ENCODE peak calls at places on chromosomes 11 and 22, in six cellular contexts. One of them, this sample, is unnamed.

GRCh38 chr11:70586261-70587094 is 188.1 kb downstream of the CTTN start:
- ATAC-seq in heart left ventricle: no peak
- ATAC-seq in naive thymus-derived CD4-positive, alpha-beta T cell: no peak
- ATAC-seq in Panc1: no peak
- ATAC-seq in A549: no peak
- ATAC-seq in HepG2: no peak
- ATAC-seq in this sample: no peak

GRCh38 chr11:33525789-33526188 is 174.8 kb downstream of the C11orf91 start:
- ATAC-seq in Panc1: no peak
- ATAC-seq in A549: no peak
- ATAC-seq in heart left ventricle: no peak
- ATAC-seq in HepG2: no peak
- ATAC-seq in naive thymus-derived CD4-positive, alpha-beta T cell: no peak
- ATAC-seq in this sample: no peak

GRCh38 chr11:32885556-32885955 is 7.1 kb upstream of the QSER1 start:
- ATAC-seq in naive thymus-derived CD4-positive, alpha-beta T cell: no peak
- ATAC-seq in HepG2: no peak
- ATAC-seq in Panc1: no peak
- ATAC-seq in A549: no peak
- ATAC-seq in heart left ventricle: no peak
- ATAC-seq in this sample: no peak

GRCh38 chr22:26680485-26680884 is 23.1 kb downstream of the MIAT start:
- ATAC-seq in A549: no peak
- ATAC-seq in HepG2: no peak
- ATAC-seq in heart left ventricle: no peak
- ATAC-seq in Panc1: no peak
- ATAC-seq in naive thymus-derived CD4-positive, alpha-beta T cell: no peak
- ATAC-seq in this sample: no peak

GRCh38 chr22:49965291-49966040 is 4.9 kb downstream of the PIM3 start:
- ATAC-seq in A549: no peak
- ATAC-seq in Panc1: peak
- ATAC-seq in heart left ventricle: no peak
- ATAC-seq in naive thymus-derived CD4-positive, alpha-beta T cell: no peak
- ATAC-seq in HepG2: peak
- ATAC-seq in this sample: no peak

GRCh38 chr11:126722956-126723664 is 277.5 kb downstream of the KIRREL3 start:
- ATAC-seq in heart left ventricle: no peak
- ATAC-seq in naive thymus-derived CD4-positive, alpha-beta T cell: no peak
- ATAC-seq in A549: no peak
- ATAC-seq in HepG2: no peak
- ATAC-seq in Panc1: no peak
- ATAC-seq in this sample: no peak

GRCh38 chr22:40043086-40043485 is 48.3 kb downstream of the FAM83F start:
- ATAC-seq in heart left ventricle: no peak
- ATAC-seq in HepG2: no peak
- ATAC-seq in A549: no peak
- ATAC-seq in naive thymus-derived CD4-positive, alpha-beta T cell: no peak
- ATAC-seq in Panc1: no peak
- ATAC-seq in this sample: no peak

GRCh38 chr11:79418241-79418640 is 22.6 kb downstream of the TENM4 start:
- ATAC-seq in Panc1: no peak
- ATAC-seq in heart left ventricle: no peak
- ATAC-seq in HepG2: no peak
- ATAC-seq in A549: no peak
- ATAC-seq in naive thymus-derived CD4-positive, alpha-beta T cell: no peak
- ATAC-seq in this sample: no peak

GRCh38 chr11:12137938-12138731 is 27.7 kb downstream of the MICAL2 start:
- ATAC-seq in HepG2: no peak
- ATAC-seq in naive thymus-derived CD4-positive, alpha-beta T cell: no peak
- ATAC-seq in Panc1: peak
- ATAC-seq in A549: no peak
- ATAC-seq in heart left ventricle: peak
- ATAC-seq in this sample: peak

GRCh38 chr11:3956748-3957147 is 101.3 kb downstream of the STIM1 start:
- ATAC-seq in heart left ventricle: no peak
- ATAC-seq in A549: no peak
- ATAC-seq in naive thymus-derived CD4-positive, alpha-beta T cell: no peak
- ATAC-seq in HepG2: no peak
- ATAC-seq in Panc1: no peak
- ATAC-seq in this sample: no peak

GRCh38 chr11:86473991-86474833 is 99.5 kb downstream of the CCDC81 start:
- ATAC-seq in A549: no peak
- ATAC-seq in HepG2: no peak
- ATAC-seq in naive thymus-derived CD4-positive, alpha-beta T cell: no peak
- ATAC-seq in Panc1: peak
- ATAC-seq in heart left ventricle: peak
- ATAC-seq in this sample: no peak

GRCh38 chr11:30008946-30009525 is 7.8 kb downstream of the KCNA4 start:
- ATAC-seq in naive thymus-derived CD4-positive, alpha-beta T cell: no peak
- ATAC-seq in A549: no peak
- ATAC-seq in Panc1: no peak
- ATAC-seq in HepG2: no peak
- ATAC-seq in heart left ventricle: peak
- ATAC-seq in this sample: no peak

GRCh38 chr11:95451261-95451660 is 220.3 kb upstream of the SESN3 start:
- ATAC-seq in HepG2: no peak
- ATAC-seq in A549: no peak
- ATAC-seq in Panc1: no peak
- ATAC-seq in heart left ventricle: peak
- ATAC-seq in naive thymus-derived CD4-positive, alpha-beta T cell: no peak
- ATAC-seq in this sample: no peak

GRCh38 chr11:33269822-33270221 is 12.6 kb downstream of the HIPK3 start:
- ATAC-seq in A549: no peak
- ATAC-seq in HepG2: no peak
- ATAC-seq in Panc1: no peak
- ATAC-seq in naive thymus-derived CD4-positive, alpha-beta T cell: no peak
- ATAC-seq in heart left ventricle: no peak
- ATAC-seq in this sample: no peak

GRCh38 chr11:75563501-75563977 is 1.5 kb downstream of the SERPINH1 start:
- ATAC-seq in naive thymus-derived CD4-positive, alpha-beta T cell: no peak
- ATAC-seq in heart left ventricle: no peak
- ATAC-seq in A549: no peak
- ATAC-seq in Panc1: no peak
- ATAC-seq in HepG2: no peak
- ATAC-seq in this sample: no peak